ENCODE peak calls at places on chromosomes 4 and X, in eight cellular contexts. H is A549, N is mesothelial cell of epicardium, F is suprapubic skin, C is cardiac muscle cell, L is neural progenitor cell, T is AG10803, K is osteocyte. U is an unnamed sample.
A peak's percentile ranks its signal among the peaks of the same experiment; 100 is the strongest.

GRCh38 chrX:103343105-103343504 is 13.1 kb downstream of the TCEAL7 start:
- DNase-seq in K (no peak), F (no peak), L (peak; percentile 24), C (peak; percentile 69), T (peak; percentile 39), H (peak; percentile 29), N (no peak), U (no peak)

GRCh38 chr4:38111024-38111423 is 150.8 kb downstream of the PTTG2 start:
- DNase-seq in C (no peak), T (no peak), N (no peak), K (no peak), L (no peak), F (no peak), H (no peak), U (no peak)

GRCh38 chrX:10414872-10415703 is 205.3 kb downstream of the MID1 start:
- DNase-seq in C (no peak), L (no peak), N (no peak), K (no peak), F (no peak), T (peak; percentile 62), H (no peak), U (no peak)

GRCh38 chr4:17448689-17449088 is 63.2 kb downstream of the QDPR start:
- DNase-seq in C (no peak), L (no peak), K (no peak), N (no peak), F (no peak), H (no peak), T (peak; percentile 48), U (no peak)

GRCh38 chrX:130682990-130683389 is 220.0 kb downstream of the ENOX2 start:
- DNase-seq in K (no peak), C (peak; percentile 6), T (peak; percentile 6), N (no peak), H (no peak), F (no peak), L (no peak), U (no peak)

GRCh38 chrX:57772637-57773036 is 92.6 kb upstream of the NLRP2B start:
- DNase-seq in T (no peak), L (no peak), C (no peak), H (no peak), N (no peak), K (no peak), F (no peak), U (no peak)

GRCh38 chr4:88378691-88379559 is at the start of gene HERC6:
- DNase-seq in C (peak; percentile 78), L (peak; percentile 72), F (peak; percentile 77), K (peak; percentile 89), T (peak; percentile 57), N (peak; percentile 38), H (peak; percentile 69), U (peak; percentile 63)

GRCh38 chr4:98939892-98940298 is 11.0 kb upstream of the EIF4E start:
- DNase-seq in N (no peak), F (no peak), K (no peak), H (peak; percentile 44), C (peak; percentile 68), L (peak; percentile 64), T (peak; percentile 74), U (no peak)

GRCh38 chrX:37454537-37455285 is 105.5 kb downstream of the PRRG1 start:
- DNase-seq in T (peak; percentile 22), L (no peak), F (no peak), C (no peak), K (no peak), N (no peak), H (peak; percentile 6), U (no peak)

GRCh38 chr4:15164571-15164970 is 162.3 kb downstream of the CPEB2 start:
- DNase-seq in L (no peak), C (no peak), H (no peak), T (peak; percentile 35), N (no peak), K (no peak), F (no peak), U (no peak)

GRCh38 chr4:15513545-15513944 is 43.9 kb downstream of the CC2D2A start:
- DNase-seq in F (no peak), H (no peak), K (no peak), T (no peak), C (no peak), N (no peak), L (no peak), U (no peak)

GRCh38 chrX:47293106-47293505 is 60.3 kb downstream of the USP11 start:
- DNase-seq in K (no peak), C (no peak), F (no peak), N (no peak), T (no peak), L (no peak), H (no peak), U (no peak)

GRCh38 chr4:185018834-185019450 is 652 bp downstream of the HELT start:
- DNase-seq in K (no peak), L (peak; percentile 42), F (no peak), N (no peak), H (no peak), T (no peak), C (no peak), U (no peak)

GRCh38 chrX:15948318-15948660 is 93.7 kb upstream of the AP1S2 start:
- DNase-seq in K (no peak), T (no peak), N (no peak), C (no peak), F (no peak), L (no peak), H (no peak), U (no peak)

GRCh38 chrX:79366888-79367749 is at the start of gene ITM2A:
- DNase-seq in L (peak; percentile 58), T (no peak), C (peak; percentile 32), K (no peak), N (peak; percentile 17), H (no peak), F (peak; percentile 61), U (no peak)

GRCh38 chr4:75892508-75892907 is 9.7 kb downstream of the PPEF2 start:
- DNase-seq in T (no peak), H (peak; percentile 22), N (no peak), F (no peak), L (peak; percentile 13), K (no peak), C (no peak), U (no peak)
- TF ChIP-seq CTCF in T (peak; percentile 16), H (no peak), N (peak; percentile 27), F (no peak), L (peak; percentile 39), K (peak; percentile 7), C (no peak), U (peak; percentile 39)

GRCh38 chrX:18828832-18829404 is 121.5 kb downstream of the PPEF1 start:
- DNase-seq in F (no peak), N (no peak), K (no peak), H (no peak), T (no peak), C (no peak), L (no peak), U (no peak)
- TF ChIP-seq CTCF in F (no peak), N (no peak), K (no peak), H (no peak), T (no peak), C (no peak), L (no peak), U (no peak)

GRCh38 chr4:5386921-5387320 is 321.4 kb downstream of the EVC2 start:
- DNase-seq in N (no peak), K (no peak), H (no peak), F (no peak), L (no peak), T (no peak), C (no peak), U (no peak)

GRCh38 chr4:5385741-5386251 is 322.6 kb downstream of the EVC2 start:
- DNase-seq in T (no peak), K (no peak), H (no peak), F (peak; percentile 68), C (no peak), N (no peak), L (no peak), U (no peak)

GRCh38 chr4:5389756-5390155 is 318.6 kb downstream of the EVC2 start:
- DNase-seq in K (no peak), N (no peak), L (no peak), T (no peak), F (no peak), C (no peak), H (no peak), U (no peak)

GRCh38 chr4:5391492-5391891 is 316.9 kb downstream of the EVC2 start:
- DNase-seq in T (no peak), K (no peak), F (no peak), N (no peak), C (no peak), H (no peak), L (no peak), U (no peak)

GRCh38 chr4:5387457-5387856 is 320.9 kb downstream of the EVC2 start:
- DNase-seq in F (no peak), L (no peak), N (no peak), H (peak; percentile 34), T (no peak), C (no peak), K (no peak), U (no peak)
- TF ChIP-seq CTCF in F (no peak), L (no peak), N (no peak), H (no peak), T (peak; percentile 10), C (no peak), K (no peak), U (no peak)

GRCh38 chr4:8291036-8291682 is 21.6 kb downstream of the HTRA3 start:
- DNase-seq in K (no peak), N (no peak), F (peak; percentile 47), T (no peak), H (no peak), L (no peak), C (no peak), U (no peak)
- TF ChIP-seq CTCF in K (no peak), N (no peak), F (no peak), T (no peak), H (no peak), L (no peak), C (no peak), U (no peak)

U was measured in progenitor cell of endocrine pancreas.